ENCODE peak calls at places on chromosomes 16 and 17, in five cellular contexts. One of them, this sample, is unnamed.

GRCh38 chr16:56960681-56961281 is 969 bp upstream of the CETP start:
- DNase-seq in cardiac muscle cell: no peak
- DNase-seq in mammary epithelial cell: no peak
- DNase-seq in HCT116: no peak
- DNase-seq in Caco-2: no peak
- DNase-seq in this sample: no peak

GRCh38 chr16:69017036-69017783 is 88.2 kb upstream of the HAS3 start:
- DNase-seq in HCT116: peak; percentile 82
- DNase-seq in mammary epithelial cell: peak; percentile 85
- DNase-seq in cardiac muscle cell: no peak
- DNase-seq in Caco-2: no peak
- DNase-seq in this sample: no peak

GRCh38 chr17:38912221-38912813 is 13.1 kb upstream of the LASP1NB start:
- DNase-seq in mammary epithelial cell: no peak
- DNase-seq in Caco-2: no peak
- DNase-seq in cardiac muscle cell: no peak
- DNase-seq in HCT116: no peak
- DNase-seq in this sample: no peak

GRCh38 chr16:67151431-67152097 is 766 bp upstream of the B3GNT9 start:
- DNase-seq in HCT116: no peak
- DNase-seq in cardiac muscle cell: no peak
- DNase-seq in mammary epithelial cell: no peak
- DNase-seq in Caco-2: no peak
- DNase-seq in this sample: no peak

GRCh38 chr17:21298983-21299519 is 14.5 kb downstream of the MAP2K3 start:
- DNase-seq in Caco-2: no peak
- DNase-seq in cardiac muscle cell: no peak
- DNase-seq in mammary epithelial cell: no peak
- DNase-seq in HCT116: no peak
- DNase-seq in this sample: no peak

GRCh38 chr16:1181715-1182671 is 29.1 kb downstream of the CACNA1H start:
- DNase-seq in mammary epithelial cell: peak; percentile 23
- DNase-seq in HCT116: no peak
- DNase-seq in Caco-2: peak; percentile 45
- DNase-seq in cardiac muscle cell: no peak
- DNase-seq in this sample: no peak

GRCh38 chr17:50603340-50603739 is 31.3 kb upstream of the ABCC3 start:
- DNase-seq in HCT116: no peak
- DNase-seq in mammary epithelial cell: no peak
- DNase-seq in Caco-2: peak; percentile 66
- DNase-seq in cardiac muscle cell: no peak
- DNase-seq in this sample: peak; percentile 33

GRCh38 chr16:86809458-86809955 is 231.2 kb downstream of the FOXL1 start:
- DNase-seq in Caco-2: no peak
- DNase-seq in HCT116: no peak
- DNase-seq in cardiac muscle cell: no peak
- DNase-seq in mammary epithelial cell: peak; percentile 92
- DNase-seq in this sample: no peak

GRCh38 chr17:44757045-44757917 is 1.5 kb upstream of the ADAM11 start:
- DNase-seq in HCT116: no peak
- DNase-seq in Caco-2: no peak
- DNase-seq in mammary epithelial cell: no peak
- DNase-seq in cardiac muscle cell: peak; percentile 80
- DNase-seq in this sample: no peak

GRCh38 chr16:78598186-78598585 is 498.7 kb downstream of the WWOX start:
- DNase-seq in mammary epithelial cell: no peak
- DNase-seq in HCT116: no peak
- DNase-seq in Caco-2: no peak
- DNase-seq in cardiac muscle cell: no peak
- DNase-seq in this sample: no peak

GRCh38 chr17:4947411-4948165 is 742 bp downstream of the PFN1 start:
- DNase-seq in cardiac muscle cell: peak; percentile 60
- DNase-seq in Caco-2: peak; percentile 32
- DNase-seq in HCT116: no peak
- DNase-seq in mammary epithelial cell: peak; percentile 50
- DNase-seq in this sample: peak; percentile 54

GRCh38 chr16:86387461-86388440 is 122.6 kb upstream of the FOXF1 start:
- DNase-seq in Caco-2: no peak
- DNase-seq in HCT116: peak; percentile 63
- DNase-seq in cardiac muscle cell: no peak
- DNase-seq in mammary epithelial cell: peak; percentile 83
- DNase-seq in this sample: no peak

GRCh38 chr17:55330344-55330933 is 65.7 kb downstream of the HLF start:
- DNase-seq in mammary epithelial cell: no peak
- DNase-seq in HCT116: no peak
- DNase-seq in Caco-2: peak; percentile 65
- DNase-seq in cardiac muscle cell: no peak
- DNase-seq in this sample: no peak

GRCh38 chr16:86554599-86554916 is 477 bp downstream of the MTHFSD start:
- DNase-seq in Caco-2: no peak
- DNase-seq in cardiac muscle cell: peak; percentile 24
- DNase-seq in HCT116: no peak
- DNase-seq in mammary epithelial cell: no peak
- DNase-seq in this sample: no peak

GRCh38 chr16:50613281-50613991 is 65.2 kb downstream of the NKD1 start:
- DNase-seq in cardiac muscle cell: peak; percentile 50
- DNase-seq in HCT116: no peak
- DNase-seq in Caco-2: no peak
- DNase-seq in mammary epithelial cell: no peak
- DNase-seq in this sample: no peak

GRCh38 chr16:50615891-50616290 is 65.2 kb downstream of the SNX20 start:
- DNase-seq in cardiac muscle cell: no peak
- DNase-seq in Caco-2: no peak
- DNase-seq in mammary epithelial cell: no peak
- DNase-seq in HCT116: no peak
- DNase-seq in this sample: no peak

GRCh38 chr16:50616883-50617629 is 64.1 kb downstream of the SNX20 start:
- DNase-seq in HCT116: no peak
- DNase-seq in Caco-2: peak; percentile 43
- DNase-seq in cardiac muscle cell: peak; percentile 39
- DNase-seq in mammary epithelial cell: no peak
- DNase-seq in this sample: no peak

GRCh38 chr16:50616386-50616785 is 64.7 kb downstream of the SNX20 start:
- DNase-seq in mammary epithelial cell: no peak
- DNase-seq in HCT116: no peak
- DNase-seq in cardiac muscle cell: no peak
- DNase-seq in Caco-2: no peak
- DNase-seq in this sample: no peak

GRCh38 chr16:50614956-50615727 is 66.0 kb downstream of the SNX20 start:
- DNase-seq in mammary epithelial cell: no peak
- DNase-seq in Caco-2: no peak
- DNase-seq in cardiac muscle cell: no peak
- DNase-seq in HCT116: no peak
- DNase-seq in this sample: no peak
- TF ChIP-seq CTCF in mammary epithelial cell: no peak
- TF ChIP-seq CTCF in Caco-2: no peak
- TF ChIP-seq CTCF in cardiac muscle cell: no peak
- TF ChIP-seq CTCF in HCT116: no peak
- TF ChIP-seq CTCF in this sample: no peak

GRCh38 chr17:81298991-81299733 is 4.1 kb upstream of the SLC38A10 start:
- DNase-seq in mammary epithelial cell: no peak
- DNase-seq in cardiac muscle cell: no peak
- DNase-seq in HCT116: no peak
- DNase-seq in Caco-2: no peak
- DNase-seq in this sample: no peak

GRCh38 chr17:81298325-81298990 is 3.4 kb upstream of the SLC38A10 start:
- DNase-seq in mammary epithelial cell: no peak
- DNase-seq in Caco-2: no peak
- DNase-seq in cardiac muscle cell: no peak
- DNase-seq in HCT116: no peak
- DNase-seq in this sample: no peak

GRCh38 chr17:81294512-81295030 is 536 bp downstream of the SLC38A10 start:
- DNase-seq in mammary epithelial cell: peak; percentile 9
- DNase-seq in Caco-2: peak; percentile 55
- DNase-seq in cardiac muscle cell: no peak
- DNase-seq in HCT116: no peak
- DNase-seq in this sample: peak; percentile 36

GRCh38 chr17:81295031-81295677 is at the start of gene SLC38A10:
- DNase-seq in HCT116: peak; percentile 73
- DNase-seq in cardiac muscle cell: peak; percentile 94
- DNase-seq in mammary epithelial cell: peak; percentile 83
- DNase-seq in Caco-2: peak; percentile 94
- DNase-seq in this sample: peak; percentile 90

DNA sequence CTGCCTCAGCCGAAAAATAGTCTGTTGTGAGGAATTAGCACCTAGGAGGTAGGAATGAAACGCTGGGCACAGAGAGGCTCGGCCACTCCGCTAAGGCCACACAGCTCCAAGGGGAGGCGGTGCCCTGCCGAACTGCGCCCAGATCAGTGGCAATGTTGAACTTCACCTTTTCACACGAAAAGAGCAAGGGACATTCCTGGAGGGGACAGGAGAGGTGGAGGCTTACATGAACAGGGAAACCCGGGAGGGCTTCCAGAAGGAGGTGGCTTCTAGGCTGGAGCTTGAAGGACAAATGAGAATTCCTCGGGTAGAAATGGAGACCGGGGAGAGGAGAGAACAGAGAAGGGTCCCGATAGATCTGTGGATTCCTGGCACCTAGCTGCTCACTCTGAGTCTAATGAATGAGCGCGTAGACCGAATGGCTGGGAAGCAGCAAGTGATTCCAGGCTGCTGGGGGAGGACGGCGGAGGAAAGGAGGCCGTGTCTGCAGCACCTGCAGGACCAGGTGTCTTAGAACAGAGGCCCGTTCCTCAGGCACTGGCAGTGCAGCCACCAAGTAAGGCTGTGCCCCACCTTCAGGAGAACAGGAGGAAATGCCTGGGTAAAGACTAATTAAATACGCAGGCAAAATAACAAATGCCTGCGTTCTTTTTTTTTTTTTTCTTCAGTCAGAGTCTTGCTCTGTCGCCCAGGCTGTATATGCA is 723 bp upstream of the SLC38A10 start:
- DNase-seq in cardiac muscle cell: no peak
- DNase-seq in Caco-2: peak; percentile 79
- DNase-seq in mammary epithelial cell: peak; percentile 82
- DNase-seq in HCT116: peak; percentile 80
- DNase-seq in this sample: no peak
- TF ChIP-seq CTCF in cardiac muscle cell: peak; percentile 34
- TF ChIP-seq CTCF in Caco-2: peak; percentile 19
- TF ChIP-seq CTCF in mammary epithelial cell: peak; percentile 50
- TF ChIP-seq CTCF in HCT116: peak; percentile 46
- TF ChIP-seq CTCF in this sample: no peak

GRCh38 chr17:39939588-39940419 is 12.3 kb downstream of the LRRC3C start:
- DNase-seq in Caco-2: peak; percentile 39
- DNase-seq in cardiac muscle cell: no peak
- DNase-seq in HCT116: no peak
- DNase-seq in mammary epithelial cell: peak; percentile 76
- DNase-seq in this sample: no peak
- TF ChIP-seq CTCF in Caco-2: peak; percentile 34
- TF ChIP-seq CTCF in cardiac muscle cell: peak; percentile 58
- TF ChIP-seq CTCF in HCT116: peak; percentile 61
- TF ChIP-seq CTCF in mammary epithelial cell: peak; percentile 24
- TF ChIP-seq CTCF in this sample: no peak

DNA sequence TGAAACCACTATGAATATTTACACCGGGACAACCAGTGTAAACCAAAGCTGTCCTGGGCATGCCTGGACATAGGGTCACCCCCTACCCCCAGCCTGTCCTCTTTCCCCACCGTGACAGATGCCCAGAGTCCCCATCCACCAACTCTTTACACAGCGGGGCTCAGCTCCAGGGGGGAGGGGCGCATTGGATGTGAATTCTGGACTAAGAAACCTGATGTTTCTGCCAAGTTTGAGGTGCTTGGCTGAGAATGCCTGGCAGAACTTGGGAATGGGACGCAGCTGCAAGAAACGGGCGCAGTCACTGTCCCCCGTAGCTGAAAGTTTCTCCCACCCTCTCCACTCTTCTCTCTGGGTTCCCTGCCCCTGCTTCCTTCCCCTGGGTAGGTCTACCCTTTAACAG is 68.0 kb upstream of the CDC42EP4 start:
- DNase-seq in cardiac muscle cell: no peak
- DNase-seq in Caco-2: no peak
- DNase-seq in mammary epithelial cell: no peak
- DNase-seq in HCT116: no peak
- DNase-seq in this sample: no peak
- TF ChIP-seq CTCF in cardiac muscle cell: no peak
- TF ChIP-seq CTCF in Caco-2: no peak
- TF ChIP-seq CTCF in mammary epithelial cell: no peak
- TF ChIP-seq CTCF in HCT116: no peak
- TF ChIP-seq CTCF in this sample: no peak

GRCh38 chr16:3457434-3458252 is 14.2 kb downstream of the NAA60 start:
- DNase-seq in HCT116: peak; percentile 68
- DNase-seq in cardiac muscle cell: peak; percentile 95
- DNase-seq in mammary epithelial cell: peak; percentile 89
- DNase-seq in Caco-2: peak; percentile 95
- DNase-seq in this sample: peak; percentile 96
- TF ChIP-seq CTCF in HCT116: peak; percentile 33
- TF ChIP-seq CTCF in cardiac muscle cell: peak; percentile 43
- TF ChIP-seq CTCF in mammary epithelial cell: no peak
- TF ChIP-seq CTCF in Caco-2: no peak
- TF ChIP-seq CTCF in this sample: peak; percentile 55

This sample was measured in endothelial cell.